ENCODE peak calls at places on chromosomes 7 and 10, in five cellular contexts. J is stimulated activated CD8-positive, alpha-beta memory T cell treated with anti-CD3 and anti-CD28 coated beads, Interleukin-7, amount 100 ng/mL, for 1 hour; X is stimulated activated CD4-positive, alpha-beta T cell treated with anti-CD3 and anti-CD28 coated beads, Interleukin-1b, Interleukin-23, amount 100 ng/mL, for 48 hours; N is activated T-helper 1 cell treated with anti-CD3 and anti-CD28 coated beads, Interleukin-2, amount 50 U/mL, for 16 hours; D is mucosa of descending colon. L is an unnamed sample.

GRCh38 chr7:159120540-159120919 is 24.1 kb downstream of the VIPR2 start:
- DNase-seq in J (no peak), N (no peak), X (no peak), D (no peak), L (peak)

GRCh38 chr10:25453619-25454018 is 278.8 kb downstream of the GPR158 start:
- DNase-seq in D (no peak), J (no peak), X (no peak), N (no peak), L (no peak)

GRCh38 chr10:29328988-29329387 is 40.1 kb downstream of the LYZL1 start:
- DNase-seq in J (no peak), N (no peak), D (peak), X (no peak), L (no peak)

GRCh38 chr7:36303202-36304098 is 86.2 kb upstream of the ANLN start:
- DNase-seq in D (peak), X (no peak), J (no peak), N (no peak), L (peak)

GRCh38 chr10:83425306-83425705 is 714.0 kb upstream of the GHITM start:
- DNase-seq in J (no peak), D (no peak), X (no peak), N (no peak), L (no peak)

GRCh38 chr7:139118234-139118802 is 8.8 kb upstream of the ZC3HAV1 start:
- DNase-seq in X (peak), N (no peak), J (no peak), D (no peak), L (no peak)

GRCh38 chr7:51366930-51367613 is 50.5 kb upstream of the COBL start:
- DNase-seq in N (no peak), X (peak), D (peak), J (no peak), L (no peak)

GRCh38 chr7:91082854-91083495 is 181.3 kb upstream of the FZD1 start:
- DNase-seq in X (no peak), N (no peak), J (no peak), D (no peak), L (no peak)

GRCh38 chr10:132939957-132940790 is 2.2 kb downstream of the CFAP46 start:
- DNase-seq in D (peak), J (no peak), X (peak), N (no peak), L (peak)

GRCh38 chr10:34804306-34804705 is 10.8 kb downstream of the PARD3 start:
- DNase-seq in X (no peak), N (no peak), J (no peak), D (no peak), L (no peak)

GRCh38 chr10:111347386-111348005 is 270.7 kb downstream of the ADRA2A start:
- DNase-seq in J (no peak), D (peak), X (no peak), N (no peak), L (no peak)

GRCh38 chr7:33054261-33054964 is 8.2 kb downstream of the NT5C3A start:
- DNase-seq in D (no peak), X (no peak), N (no peak), J (no peak), L (no peak)

GRCh38 chr10:129405389-129405788 is 61.7 kb upstream of the MGMT start:
- DNase-seq in D (no peak), X (no peak), J (no peak), N (no peak), L (no peak)

GRCh38 chr10:30063098-30063497 is 3.7 kb upstream of the JCAD start:
- DNase-seq in X (no peak), N (no peak), D (no peak), J (no peak), L (no peak)

GRCh38 chr7:113890326-113891030 is 28.3 kb downstream of the PPP1R3A start:
- DNase-seq in J (no peak), N (no peak), D (no peak), X (no peak), L (no peak)

GRCh38 chr10:124125305-124126116 is 32.1 kb upstream of the CHST15 start:
- DNase-seq in X (no peak), D (no peak), J (no peak), N (no peak), L (no peak)

GRCh38 chr7:2701832-2702593 is 14.0 kb downstream of the AMZ1 start:
- DNase-seq in X (no peak), N (no peak), J (no peak), D (no peak), L (peak)

GRCh38 chr10:14671383-14671782 is 103.3 kb downstream of the FAM107B start:
- DNase-seq in N (no peak), X (no peak), J (no peak), D (no peak), L (no peak)

GRCh38 chr10:69101451-69102095 is 13.7 kb downstream of the SRGN start:
- DNase-seq in J (no peak), D (no peak), X (no peak), N (no peak), L (no peak)

GRCh38 chr7:30140456-30140855 is 5.7 kb downstream of the MTURN start:
- DNase-seq in J (no peak), D (no peak), N (no peak), X (no peak), L (no peak)

GRCh38 chr10:100519321-100520051 is at the start of gene SEC31B:
- DNase-seq in X (no peak), D (no peak), N (no peak), J (no peak), L (peak)

GRCh38 chr10:14534152-14534551 is 203.4 kb upstream of the FRMD4A start:
- DNase-seq in X (no peak), J (no peak), D (peak), N (no peak), L (no peak)

GRCh38 chr10:58453098-58453497 is 59.6 kb upstream of the BICC1 start:
- DNase-seq in X (no peak), N (no peak), D (no peak), J (no peak), L (no peak)

GRCh38 chr7:152910545-152911013 is 151.0 kb downstream of the ACTR3B start:
- DNase-seq in D (no peak), N (no peak), X (no peak), J (no peak), L (no peak)

GRCh38 chr7:46681865-46682503 is 760.9 kb upstream of the IGFBP3 start:
- DNase-seq in N (no peak), X (no peak), J (no peak), D (no peak), L (no peak)

GRCh38 chr7:151290355-151290760 is 41.9 kb upstream of the SMARCD3 start:
- DNase-seq in D (no peak), J (no peak), N (no peak), X (no peak), L (no peak)